ENCODE peak calls at places on chromosomes 16 and 17, in six cellular contexts. One of them, this sample, is unnamed.

GRCh38 chr17:75828051-75828400 is 16.2 kb downstream of the UNC13D start:
- DNase-seq in AG04449: no peak
- DNase-seq in AG10803: no peak
- DNase-seq in upper lobe of right lung: no peak
- DNase-seq in CD8-positive, alpha-beta memory T cell: no peak
- DNase-seq in mesendoderm: peak; percentile 71
- DNase-seq in this sample: no peak

GRCh38 chr16:83958137-83958810 is 5.2 kb downstream of the OSGIN1 start:
- DNase-seq in AG04449: no peak
- DNase-seq in AG10803: no peak
- DNase-seq in upper lobe of right lung: no peak
- DNase-seq in CD8-positive, alpha-beta memory T cell: no peak
- DNase-seq in mesendoderm: no peak
- DNase-seq in this sample: no peak

GRCh38 chr17:49497147-49498036 is 2.3 kb downstream of the NGFR start:
- DNase-seq in mesendoderm: peak; percentile 76
- DNase-seq in CD8-positive, alpha-beta memory T cell: no peak
- DNase-seq in upper lobe of right lung: no peak
- DNase-seq in AG04449: no peak
- DNase-seq in AG10803: no peak
- DNase-seq in this sample: no peak

GRCh38 chr16:58306327-58306726 is 11.5 kb upstream of the PRSS54 start:
- DNase-seq in AG10803: peak; percentile 19
- DNase-seq in mesendoderm: no peak
- DNase-seq in upper lobe of right lung: no peak
- DNase-seq in CD8-positive, alpha-beta memory T cell: peak; percentile 23
- DNase-seq in AG04449: no peak
- DNase-seq in this sample: no peak

GRCh38 chr17:44204453-44204882 is 4.8 kb upstream of the ATXN7L3 start:
- DNase-seq in mesendoderm: no peak
- DNase-seq in CD8-positive, alpha-beta memory T cell: no peak
- DNase-seq in AG10803: peak; percentile 43
- DNase-seq in upper lobe of right lung: no peak
- DNase-seq in AG04449: no peak
- DNase-seq in this sample: no peak

GRCh38 chr17:14004927-14005630 is 64.2 kb upstream of the COX10 start:
- DNase-seq in CD8-positive, alpha-beta memory T cell: no peak
- DNase-seq in AG04449: no peak
- DNase-seq in AG10803: no peak
- DNase-seq in mesendoderm: no peak
- DNase-seq in upper lobe of right lung: no peak
- DNase-seq in this sample: no peak

GRCh38 chr16:88505405-88506082 is 52.5 kb downstream of the ZFPM1 start:
- DNase-seq in mesendoderm: peak; percentile 23
- DNase-seq in AG10803: no peak
- DNase-seq in upper lobe of right lung: peak; percentile 80
- DNase-seq in AG04449: no peak
- DNase-seq in CD8-positive, alpha-beta memory T cell: peak; percentile 81
- DNase-seq in this sample: peak; percentile 61

GRCh38 chr16:75764154-75764768 is 38.0 kb upstream of the CPHXL start:
- DNase-seq in mesendoderm: peak; percentile 81
- DNase-seq in upper lobe of right lung: no peak
- DNase-seq in CD8-positive, alpha-beta memory T cell: peak; percentile 56
- DNase-seq in AG10803: peak; percentile 72
- DNase-seq in AG04449: peak; percentile 24
- DNase-seq in this sample: peak; percentile 18

GRCh38 chr16:11612110-11612981 is 25.6 kb upstream of the LITAF start:
- DNase-seq in AG04449: no peak
- DNase-seq in CD8-positive, alpha-beta memory T cell: no peak
- DNase-seq in mesendoderm: peak; percentile 43
- DNase-seq in upper lobe of right lung: peak; percentile 90
- DNase-seq in AG10803: no peak
- DNase-seq in this sample: no peak

GRCh38 chr16:80806957-80807356 is 2.6 kb upstream of the CDYL2 start:
- DNase-seq in CD8-positive, alpha-beta memory T cell: no peak
- DNase-seq in AG10803: peak; percentile 55
- DNase-seq in mesendoderm: no peak
- DNase-seq in AG04449: peak; percentile 9
- DNase-seq in upper lobe of right lung: no peak
- DNase-seq in this sample: no peak

GRCh38 chr17:75878174-75878998 is at the start of gene TRIM47:
- DNase-seq in AG10803: peak; percentile 37
- DNase-seq in mesendoderm: peak; percentile 77
- DNase-seq in AG04449: no peak
- DNase-seq in upper lobe of right lung: peak; percentile 82
- DNase-seq in CD8-positive, alpha-beta memory T cell: no peak
- DNase-seq in this sample: peak; percentile 59

GRCh38 chr17:21113706-21114105 is 13.1 kb upstream of the DHRS7B start:
- DNase-seq in AG10803: no peak
- DNase-seq in upper lobe of right lung: no peak
- DNase-seq in AG04449: no peak
- DNase-seq in mesendoderm: no peak
- DNase-seq in CD8-positive, alpha-beta memory T cell: no peak
- DNase-seq in this sample: no peak

GRCh38 chr17:38897671-38898290 is 27.6 kb upstream of the LASP1NB start:
- DNase-seq in AG10803: no peak
- DNase-seq in upper lobe of right lung: no peak
- DNase-seq in AG04449: no peak
- DNase-seq in CD8-positive, alpha-beta memory T cell: no peak
- DNase-seq in mesendoderm: no peak
- DNase-seq in this sample: no peak

GRCh38 chr16:2286550-2286949 is 18.6 kb upstream of the RNPS1 start:
- DNase-seq in AG10803: no peak
- DNase-seq in upper lobe of right lung: peak; percentile 65
- DNase-seq in AG04449: no peak
- DNase-seq in CD8-positive, alpha-beta memory T cell: no peak
- DNase-seq in mesendoderm: no peak
- DNase-seq in this sample: no peak

GRCh38 chr17:47949951-47950350 is 7.7 kb downstream of the PRR15L start:
- DNase-seq in mesendoderm: no peak
- DNase-seq in CD8-positive, alpha-beta memory T cell: peak; percentile 35
- DNase-seq in upper lobe of right lung: no peak
- DNase-seq in AG04449: no peak
- DNase-seq in AG10803: no peak
- DNase-seq in this sample: no peak
- H3K4me3 ChIP-seq in mesendoderm: no peak overlapping the region
- H3K4me3 ChIP-seq in CD8-positive, alpha-beta memory T cell: peak overlapping the region; percentile 61
- H3K4me3 ChIP-seq in upper lobe of right lung: peak overlapping the region; percentile 40
- H3K4me3 ChIP-seq in AG04449: no peak overlapping the region
- H3K4me3 ChIP-seq in AG10803: no peak overlapping the region
- H3K4me3 ChIP-seq in this sample: no peak overlapping the region

GRCh38 chr17:78063489-78063888 is 65.1 kb downstream of the TMC6 start:
- DNase-seq in AG10803: no peak
- DNase-seq in CD8-positive, alpha-beta memory T cell: no peak
- DNase-seq in AG04449: no peak
- DNase-seq in upper lobe of right lung: no peak
- DNase-seq in mesendoderm: no peak
- DNase-seq in this sample: no peak

GRCh38 chr17:78053777-78054468 is 74.6 kb downstream of the TMC6 start:
- DNase-seq in mesendoderm: no peak
- DNase-seq in CD8-positive, alpha-beta memory T cell: no peak
- DNase-seq in AG04449: no peak
- DNase-seq in AG10803: no peak
- DNase-seq in upper lobe of right lung: no peak
- DNase-seq in this sample: no peak

GRCh38 chr17:78058001-78058400 is 70.6 kb downstream of the TMC6 start:
- DNase-seq in AG04449: no peak
- DNase-seq in upper lobe of right lung: no peak
- DNase-seq in mesendoderm: no peak
- DNase-seq in AG10803: no peak
- DNase-seq in CD8-positive, alpha-beta memory T cell: no peak
- DNase-seq in this sample: no peak

GRCh38 chr17:78057113-78057740 is 71.3 kb downstream of the TMC6 start:
- DNase-seq in mesendoderm: no peak
- DNase-seq in AG10803: no peak
- DNase-seq in upper lobe of right lung: no peak
- DNase-seq in AG04449: no peak
- DNase-seq in CD8-positive, alpha-beta memory T cell: no peak
- DNase-seq in this sample: no peak

GRCh38 chr17:78058581-78058980 is 70.0 kb downstream of the TMC6 start:
- DNase-seq in AG10803: no peak
- DNase-seq in mesendoderm: no peak
- DNase-seq in CD8-positive, alpha-beta memory T cell: no peak
- DNase-seq in upper lobe of right lung: no peak
- DNase-seq in AG04449: no peak
- DNase-seq in this sample: no peak
- H3K4me3 ChIP-seq in AG10803: no peak overlapping the region
- H3K4me3 ChIP-seq in mesendoderm: no peak overlapping the region
- H3K4me3 ChIP-seq in CD8-positive, alpha-beta memory T cell: no peak overlapping the region
- H3K4me3 ChIP-seq in upper lobe of right lung: no peak overlapping the region
- H3K4me3 ChIP-seq in AG04449: no peak overlapping the region
- H3K4me3 ChIP-seq in this sample: no peak overlapping the region

GRCh38 chr17:78933959-78934568 is 8.9 kb upstream of the TIMP2 start:
- DNase-seq in upper lobe of right lung: peak; percentile 90
- DNase-seq in mesendoderm: peak; percentile 76
- DNase-seq in CD8-positive, alpha-beta memory T cell: no peak
- DNase-seq in AG04449: peak; percentile 95
- DNase-seq in AG10803: peak; percentile 99
- DNase-seq in this sample: no peak
- H3K4me3 ChIP-seq in upper lobe of right lung: peak overlapping the region; percentile 28
- H3K4me3 ChIP-seq in mesendoderm: no peak overlapping the region
- H3K4me3 ChIP-seq in CD8-positive, alpha-beta memory T cell: no peak overlapping the region
- H3K4me3 ChIP-seq in AG04449: peak overlapping the region; percentile 45
- H3K4me3 ChIP-seq in AG10803: peak overlapping the region; percentile 49
- H3K4me3 ChIP-seq in this sample: no peak overlapping the region

GRCh38 chr17:82552580-82552979 is 33.0 kb downstream of the FOXK2 start:
- DNase-seq in mesendoderm: no peak
- DNase-seq in AG04449: no peak
- DNase-seq in upper lobe of right lung: no peak
- DNase-seq in CD8-positive, alpha-beta memory T cell: no peak
- DNase-seq in AG10803: no peak
- DNase-seq in this sample: no peak

GRCh38 chr17:82548681-82549303 is 29.3 kb downstream of the FOXK2 start:
- DNase-seq in AG04449: no peak
- DNase-seq in CD8-positive, alpha-beta memory T cell: no peak
- DNase-seq in mesendoderm: no peak
- DNase-seq in upper lobe of right lung: no peak
- DNase-seq in AG10803: no peak
- DNase-seq in this sample: no peak

GRCh38 chr17:82551779-82552457 is 32.4 kb downstream of the FOXK2 start:
- DNase-seq in AG04449: no peak
- DNase-seq in mesendoderm: peak; percentile 35
- DNase-seq in AG10803: peak; percentile 78
- DNase-seq in upper lobe of right lung: peak; percentile 89
- DNase-seq in CD8-positive, alpha-beta memory T cell: peak; percentile 75
- DNase-seq in this sample: peak; percentile 75

GRCh38 chr17:82547981-82548380 is 28.4 kb downstream of the FOXK2 start:
- DNase-seq in AG04449: no peak
- DNase-seq in AG10803: no peak
- DNase-seq in upper lobe of right lung: no peak
- DNase-seq in mesendoderm: no peak
- DNase-seq in CD8-positive, alpha-beta memory T cell: no peak
- DNase-seq in this sample: no peak

GRCh38 chr17:82553210-82553930 is 33.8 kb downstream of the FOXK2 start:
- DNase-seq in AG04449: no peak
- DNase-seq in AG10803: no peak
- DNase-seq in mesendoderm: no peak
- DNase-seq in upper lobe of right lung: no peak
- DNase-seq in CD8-positive, alpha-beta memory T cell: no peak
- DNase-seq in this sample: no peak
- H3K4me3 ChIP-seq in AG04449: no peak overlapping the region
- H3K4me3 ChIP-seq in AG10803: no peak overlapping the region
- H3K4me3 ChIP-seq in mesendoderm: no peak overlapping the region
- H3K4me3 ChIP-seq in upper lobe of right lung: no peak overlapping the region
- H3K4me3 ChIP-seq in CD8-positive, alpha-beta memory T cell: no peak overlapping the region
- H3K4me3 ChIP-seq in this sample: no peak overlapping the region

GRCh38 chr17:8900626-8901585 is 33.4 kb upstream of the PIK3R6 start:
- DNase-seq in upper lobe of right lung: no peak
- DNase-seq in mesendoderm: peak; percentile 22
- DNase-seq in CD8-positive, alpha-beta memory T cell: peak; percentile 46
- DNase-seq in AG10803: no peak
- DNase-seq in AG04449: no peak
- DNase-seq in this sample: peak; percentile 62
- H3K4me3 ChIP-seq in upper lobe of right lung: no peak overlapping the region
- H3K4me3 ChIP-seq in mesendoderm: no peak overlapping the region
- H3K4me3 ChIP-seq in CD8-positive, alpha-beta memory T cell: no peak overlapping the region
- H3K4me3 ChIP-seq in AG10803: no peak overlapping the region
- H3K4me3 ChIP-seq in AG04449: no peak overlapping the region
- H3K4me3 ChIP-seq in this sample: peak overlapping the region; percentile 38

DNA sequence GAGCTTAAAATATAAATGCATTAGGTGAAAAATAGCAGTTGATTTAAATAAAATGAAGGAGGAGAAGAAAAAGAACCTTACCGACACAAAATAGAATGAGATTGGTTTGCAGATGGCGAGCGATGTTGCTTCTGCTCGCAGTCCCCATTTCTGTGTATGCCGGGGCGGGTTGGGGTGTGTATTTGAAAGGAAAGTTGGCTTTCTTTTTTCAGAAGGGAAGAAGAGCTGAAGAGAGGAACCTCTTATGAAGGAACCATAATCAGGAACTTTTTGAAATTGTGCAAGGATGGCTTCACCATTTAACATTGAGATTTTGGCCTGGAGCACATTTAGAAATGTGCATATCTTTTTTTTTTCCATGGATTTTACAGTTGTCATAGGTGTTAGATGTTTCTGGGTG is at the start of gene IGSF6:
- DNase-seq in CD8-positive, alpha-beta memory T cell: no peak
- DNase-seq in mesendoderm: no peak
- DNase-seq in upper lobe of right lung: no peak
- DNase-seq in AG04449: no peak
- DNase-seq in AG10803: no peak
- DNase-seq in this sample: no peak
- H3K4me3 ChIP-seq in CD8-positive, alpha-beta memory T cell: no peak within 1 kb of the TSS
- H3K4me3 ChIP-seq in mesendoderm: no peak within 1 kb of the TSS
- H3K4me3 ChIP-seq in upper lobe of right lung: peak within 1 kb of the TSS; percentile 28
- H3K4me3 ChIP-seq in AG04449: no peak within 1 kb of the TSS
- H3K4me3 ChIP-seq in AG10803: no peak within 1 kb of the TSS
- H3K4me3 ChIP-seq in this sample: no peak within 1 kb of the TSS

GRCh38 chr17:72342061-72342460 is 221.2 kb downstream of the SOX9 start:
- DNase-seq in CD8-positive, alpha-beta memory T cell: no peak
- DNase-seq in upper lobe of right lung: no peak
- DNase-seq in AG10803: no peak
- DNase-seq in mesendoderm: peak; percentile 43
- DNase-seq in AG04449: no peak
- DNase-seq in this sample: no peak
- H3K4me3 ChIP-seq in CD8-positive, alpha-beta memory T cell: no peak overlapping the region
- H3K4me3 ChIP-seq in upper lobe of right lung: no peak overlapping the region
- H3K4me3 ChIP-seq in AG10803: no peak overlapping the region
- H3K4me3 ChIP-seq in mesendoderm: no peak overlapping the region
- H3K4me3 ChIP-seq in AG04449: no peak overlapping the region
- H3K4me3 ChIP-seq in this sample: no peak overlapping the region